ENCODE peak calls at places on chromosomes 4 and X, in ten cellular contexts. N is astrocyte of the spinal cord; S is kidney epithelial cell; Y is neural crest cell; F is AG04450; W is Daoy; J is H54; I is NCI-H1105; Q is stimulated activated CD8-positive, alpha-beta memory T cell treated with anti-CD3 and anti-CD28 coated beads, Interleukin-4, amount 100 ng/mL, for 48 hours; D is psoas muscle. C is an unnamed sample.

GRCh38 chr4:142365386-142365785 is 480.7 kb downstream of the INPP4B start:
- DNase-seq in F (no peak), N (peak), Y (no peak), J (no peak), Q (no peak), D (no peak), S (no peak), W (no peak), I (no peak), C (no peak)

GRCh38 chrX:115968436-115969252 is 201.9 kb upstream of the AGTR2 start:
- DNase-seq in J (peak), F (no peak), N (peak), I (peak), Q (no peak), W (peak), S (peak), D (peak), Y (peak), C (no peak)

GRCh38 chr4:16264798-16265197 is 38.5 kb upstream of the TAPT1 start:
- DNase-seq in Q (no peak), I (no peak), W (peak), D (no peak), J (no peak), Y (no peak), N (peak), F (no peak), S (no peak), C (no peak)

GRCh38 chr4:94551616-94552564 is 100.1 kb downstream of the PDLIM5 start:
- DNase-seq in J (no peak), S (no peak), F (no peak), Q (no peak), W (no peak), N (peak), D (no peak), I (no peak), Y (no peak), C (no peak)

GRCh38 chr4:101279377-101279871 is 67.9 kb downstream of the PPP3CA start:
- DNase-seq in Y (no peak), I (no peak), F (peak), D (no peak), W (peak), N (peak), J (no peak), Q (no peak), S (no peak), C (peak)

GRCh38 chrX:120749141-120749846 is 119.4 kb upstream of the C1GALT1C1 start:
- DNase-seq in S (no peak), D (no peak), Y (no peak), W (no peak), F (no peak), Q (no peak), N (no peak), J (no peak), I (peak), C (peak)

GRCh38 chr4:48042979-48043461 is 26.4 kb downstream of the NIPAL1 start:
- DNase-seq in D (no peak), J (no peak), I (no peak), F (no peak), S (no peak), Q (no peak), N (no peak), Y (no peak), W (no peak), C (no peak)

GRCh38 chrX:131816551-131817136 is 206.5 kb upstream of the STK26 start:
- DNase-seq in D (peak), Y (no peak), N (peak), W (no peak), Q (peak), J (no peak), S (peak), I (no peak), F (no peak), C (no peak)

GRCh38 chr4:113620032-113620431 is 141.5 kb downstream of the CAMK2D start:
- DNase-seq in J (no peak), N (no peak), Q (no peak), D (no peak), I (no peak), W (no peak), S (no peak), Y (no peak), F (no peak), C (no peak)

GRCh38 chrX:15043538-15043937 is 170.3 kb downstream of the MOSPD2 start:
- DNase-seq in N (peak), Y (no peak), Q (no peak), I (no peak), S (no peak), W (peak), D (no peak), J (no peak), F (no peak), C (no peak)

GRCh38 chrX:115912372-115912897 is 258.1 kb upstream of the AGTR2 start:
- DNase-seq in N (no peak), J (no peak), Q (no peak), Y (no peak), D (no peak), W (no peak), F (no peak), I (no peak), S (no peak), C (no peak)

GRCh38 chrX:31931225-31931624 is 859.4 kb upstream of the FTHL17 start:
- DNase-seq in D (no peak), F (no peak), N (peak), I (no peak), J (no peak), S (peak), W (peak), Y (no peak), Q (no peak), C (no peak)

GRCh38 chr4:8345946-8346814 is 76.6 kb downstream of the HTRA3 start:
- DNase-seq in W (no peak), Y (no peak), N (no peak), Q (no peak), D (no peak), J (no peak), I (no peak), F (no peak), S (no peak), C (no peak)

GRCh38 chrX:137195991-137196390 is 162.2 kb upstream of the GPR101 start:
- DNase-seq in J (peak), W (peak), D (no peak), S (no peak), F (no peak), Y (no peak), Q (no peak), I (no peak), N (peak), C (no peak)

GRCh38 chr4:26860922-26861433 is 337 bp downstream of the STIM2 start:
- DNase-seq in J (peak), D (peak), N (peak), Y (peak), F (no peak), I (no peak), Q (peak), W (peak), S (no peak), C (no peak)

GRCh38 chr4:144374065-144374464 is 233.5 kb upstream of the GYPA start:
- DNase-seq in W (no peak), J (no peak), D (no peak), Y (no peak), Q (no peak), F (no peak), N (no peak), I (no peak), S (no peak), C (no peak)

GRCh38 chrX:11375614-11376119 is 82.5 kb downstream of the AMELX start:
- DNase-seq in I (no peak), Y (no peak), N (no peak), S (no peak), J (no peak), W (no peak), F (no peak), D (no peak), Q (no peak), C (no peak)

GRCh38 chr4:37483610-37484009 is 202.6 kb downstream of the RELL1 start:
- DNase-seq in N (no peak), W (no peak), F (no peak), Q (no peak), D (no peak), J (no peak), I (no peak), Y (no peak), S (no peak), C (no peak)

GRCh38 chr4:81818385-81818784 is 346.7 kb upstream of the RASGEF1B start:
- DNase-seq in W (no peak), Y (no peak), S (no peak), Q (no peak), D (no peak), J (no peak), N (no peak), I (no peak), F (no peak), C (no peak)